ENCODE peak calls at places on chromosomes 4 and X, in nine cellular contexts. X is HFF-Myc; W is pancreas; G is CD8-positive, alpha-beta T cell; V is fibroblast of the aortic adventitia; F is mucosa of descending colon; H is choroid plexus epithelial cell; M is astrocyte of the cerebellum; D is AG09309. L is an unnamed sample.

GRCh38 chrX:8284131-8284530 is 113.1 kb upstream of the VCX2 start:
- DNase-seq in D (no peak), V (no peak), G (no peak), H (no peak), W (no peak), M (no peak), F (no peak), X (no peak), L (no peak)

GRCh38 chr4:139642364-139642763 is 23.3 kb upstream of the MGST2 start:
- DNase-seq in H (peak), M (no peak), X (no peak), D (peak), G (no peak), V (peak), F (no peak), W (no peak), L (peak)

GRCh38 chr4:65552071-65552470 is 118.2 kb downstream of the EPHA5 start:
- DNase-seq in M (no peak), G (no peak), V (no peak), D (no peak), W (no peak), X (no peak), H (no peak), F (no peak), L (no peak)

GRCh38 chr4:38512840-38513239 is 151.2 kb upstream of the KLF3 start:
- DNase-seq in D (no peak), X (no peak), V (no peak), G (no peak), W (no peak), H (no peak), M (no peak), F (no peak), L (no peak)

GRCh38 chr4:98467627-98468072 is 190.8 kb downstream of the TSPAN5 start:
- DNase-seq in D (peak), H (peak), X (peak), G (peak), F (peak), M (peak), W (peak), V (peak), L (peak)

GRCh38 chrX:116281106-116281505 is 110.6 kb downstream of the AGTR2 start:
- DNase-seq in X (no peak), F (peak), M (no peak), W (no peak), D (no peak), V (no peak), H (no peak), G (no peak), L (no peak)

GRCh38 chr4:81447551-81448266 is 24.0 kb downstream of the RASGEF1B start:
- DNase-seq in W (no peak), X (no peak), M (no peak), D (no peak), F (no peak), G (no peak), H (no peak), V (no peak), L (no peak)

GRCh38 chrX:41468647-41469323 is 21.6 kb downstream of the NYX start:
- DNase-seq in W (no peak), M (no peak), G (no peak), F (no peak), H (peak), X (no peak), V (peak), D (no peak), L (peak)

GRCh38 chrX:47562615-47563243 is 1.7 kb downstream of the ARAF start:
- DNase-seq in F (no peak), D (no peak), H (peak), V (peak), G (no peak), M (no peak), W (no peak), X (no peak), L (no peak)

GRCh38 chr4:85929926-85930325 is 429.9 kb downstream of the MAPK10 start:
- DNase-seq in X (no peak), M (no peak), H (no peak), G (no peak), V (no peak), F (peak), W (peak), D (no peak), L (no peak)

GRCh38 chrX:82626978-82627377 is 881.1 kb upstream of the POU3F4 start:
- DNase-seq in V (no peak), W (no peak), D (no peak), H (no peak), G (no peak), F (no peak), M (no peak), X (no peak), L (no peak)

GRCh38 chr4:38800956-38801450 is 3.6 kb downstream of the TLR1 start:
- DNase-seq in F (no peak), M (no peak), W (no peak), X (no peak), D (no peak), G (no peak), H (peak), V (no peak), L (peak)

GRCh38 chr4:56048621-56049427 is 100.1 kb downstream of the CEP135 start:
- DNase-seq in W (peak), X (no peak), D (peak), H (peak), M (no peak), V (peak), F (peak), G (no peak), L (peak)

GRCh38 chr4:101418055-101418454 is 70.7 kb upstream of the PPP3CA start:
- DNase-seq in H (peak), M (peak), W (no peak), G (peak), F (no peak), X (no peak), D (no peak), V (no peak), L (no peak)

GRCh38 chr4:185238261-185238681 is 28.9 kb downstream of the SNX25 start:
- DNase-seq in D (peak), H (peak), M (no peak), G (no peak), W (no peak), F (no peak), X (no peak), V (peak), L (peak)

GRCh38 chr4:87442889-87443288 is 20.5 kb downstream of the NUDT9 start:
- DNase-seq in H (peak), G (no peak), X (no peak), M (no peak), F (no peak), V (no peak), D (no peak), W (no peak), L (no peak)

GRCh38 chr4:151486166-151486565 is 77.2 kb downstream of the FHIP1A start:
- DNase-seq in F (no peak), G (no peak), X (no peak), M (no peak), H (peak), V (peak), D (peak), W (no peak), L (no peak)

GRCh38 chr4:180099962-180100361 is 2143.2 kb upstream of the TENM3 start:
- DNase-seq in M (no peak), X (no peak), F (no peak), V (no peak), G (no peak), H (no peak), W (no peak), D (no peak), L (no peak)

GRCh38 chr4:158769175-158769831 is 477 bp downstream of the FNIP2 start:
- DNase-seq in F (peak), X (no peak), G (peak), W (peak), V (no peak), H (peak), D (no peak), M (no peak), L (no peak)

GRCh38 chr4:187302456-187302855 is 578.8 kb upstream of the FAT1 start:
- DNase-seq in F (no peak), X (no peak), H (peak), V (no peak), D (peak), W (no peak), M (no peak), G (no peak), L (no peak)

GRCh38 chr4:129526812-129527211 is 430.9 kb downstream of the C4orf33 start:
- DNase-seq in F (no peak), V (peak), W (no peak), H (peak), M (no peak), G (no peak), D (no peak), X (no peak), L (peak)

GRCh38 chr4:95358320-95358889 is 190.4 kb downstream of the UNC5C start:
- DNase-seq in M (no peak), W (no peak), V (no peak), F (no peak), X (no peak), G (no peak), H (no peak), D (no peak), L (no peak)

GRCh38 chrX:113947548-113947947 is 636.3 kb upstream of the HTR2C start:
- DNase-seq in W (no peak), V (no peak), M (no peak), F (no peak), H (no peak), D (no peak), G (no peak), X (no peak), L (no peak)

GRCh38 chr4:786861-787300 is 39.0 kb downstream of the CPLX1 start:
- DNase-seq in X (no peak), V (no peak), F (no peak), M (no peak), G (no peak), W (no peak), H (no peak), D (no peak), L (no peak)

GRCh38 chrX:30679369-30679768 is 26.1 kb downstream of the GK start:
- DNase-seq in D (no peak), G (no peak), X (no peak), M (no peak), H (no peak), W (no peak), F (peak), V (no peak), L (no peak)

GRCh38 chrX:27842867-27843266 is 35.1 kb downstream of the MAGEB10 start:
- DNase-seq in F (no peak), G (no peak), M (no peak), V (no peak), D (no peak), X (no peak), H (no peak), W (no peak), L (no peak)

GRCh38 chr4:142850478-142850877 is 4.4 kb upstream of the INPP4B start:
- DNase-seq in F (no peak), V (peak), W (no peak), X (no peak), D (no peak), M (no peak), H (no peak), G (no peak), L (no peak)

GRCh38 chrX:20265221-20265725 is 1.4 kb downstream of the RPS6KA3 start:
- DNase-seq in F (peak), V (peak), M (peak), G (peak), H (peak), D (no peak), X (no peak), W (peak), L (peak)

GRCh38 chrX:154918060-154918483 is 31.9 kb downstream of the F8A1 start:
- DNase-seq in W (peak), D (peak), V (peak), H (peak), F (no peak), X (peak), G (no peak), M (peak), L (peak)

GRCh38 chr4:80646061-80646460 is 310.5 kb downstream of the CFAP299 start:
- DNase-seq in F (no peak), D (no peak), G (no peak), H (no peak), X (peak), V (no peak), M (no peak), W (no peak), L (no peak)

GRCh38 chr4:53321988-53322289 is 43.9 kb downstream of the SCFD2 start:
- DNase-seq in W (no peak), G (no peak), M (no peak), X (no peak), H (no peak), D (no peak), F (no peak), V (no peak), L (no peak)

GRCh38 chr4:150209140-150209829 is 131.0 kb downstream of the DCLK2 start:
- DNase-seq in H (peak), X (peak), V (peak), G (no peak), W (peak), F (peak), M (peak), D (peak), L (peak)

GRCh38 chr4:4655901-4656300 is 114.1 kb upstream of the STX18 start:
- DNase-seq in D (peak), H (no peak), X (no peak), W (no peak), V (no peak), F (no peak), G (no peak), M (no peak), L (no peak)

GRCh38 chr4:168558587-168558986 is 61.7 kb downstream of the PALLD start:
- DNase-seq in G (no peak), F (no peak), X (peak), H (peak), W (no peak), D (no peak), V (peak), M (no peak), L (no peak)

GRCh38 chr4:6640292-6641163 is at the start of gene MRFAP1:
- DNase-seq in H (peak), D (peak), V (peak), G (peak), F (peak), W (peak), X (peak), M (peak), L (peak)

GRCh38 chr4:6639137-6639680 is 1.3 kb upstream of the MRFAP1 start:
- DNase-seq in W (no peak), D (no peak), X (no peak), F (no peak), H (no peak), M (no peak), V (no peak), G (no peak), L (no peak)

GRCh38 chr4:6641164-6641970 is 882 bp downstream of the MRFAP1 start:
- DNase-seq in V (peak), M (peak), G (peak), F (peak), H (peak), D (no peak), W (peak), X (no peak), L (no peak)

GRCh38 chr4:6643141-6643847 is 2.8 kb downstream of the MRFAP1 start:
- DNase-seq in M (no peak), D (no peak), X (no peak), H (no peak), F (no peak), G (no peak), V (no peak), W (no peak), L (no peak)

GRCh38 chr4:6641971-6642320 is 1.5 kb downstream of the MRFAP1 start:
- DNase-seq in W (no peak), D (no peak), G (no peak), F (no peak), V (peak), H (peak), M (no peak), X (no peak), L (no peak)
- H3K4me3 ChIP-seq in W (peak), D (peak), G (peak), F (no peak), V (peak), H (peak), M (peak), X (peak), L (peak)

DNA sequence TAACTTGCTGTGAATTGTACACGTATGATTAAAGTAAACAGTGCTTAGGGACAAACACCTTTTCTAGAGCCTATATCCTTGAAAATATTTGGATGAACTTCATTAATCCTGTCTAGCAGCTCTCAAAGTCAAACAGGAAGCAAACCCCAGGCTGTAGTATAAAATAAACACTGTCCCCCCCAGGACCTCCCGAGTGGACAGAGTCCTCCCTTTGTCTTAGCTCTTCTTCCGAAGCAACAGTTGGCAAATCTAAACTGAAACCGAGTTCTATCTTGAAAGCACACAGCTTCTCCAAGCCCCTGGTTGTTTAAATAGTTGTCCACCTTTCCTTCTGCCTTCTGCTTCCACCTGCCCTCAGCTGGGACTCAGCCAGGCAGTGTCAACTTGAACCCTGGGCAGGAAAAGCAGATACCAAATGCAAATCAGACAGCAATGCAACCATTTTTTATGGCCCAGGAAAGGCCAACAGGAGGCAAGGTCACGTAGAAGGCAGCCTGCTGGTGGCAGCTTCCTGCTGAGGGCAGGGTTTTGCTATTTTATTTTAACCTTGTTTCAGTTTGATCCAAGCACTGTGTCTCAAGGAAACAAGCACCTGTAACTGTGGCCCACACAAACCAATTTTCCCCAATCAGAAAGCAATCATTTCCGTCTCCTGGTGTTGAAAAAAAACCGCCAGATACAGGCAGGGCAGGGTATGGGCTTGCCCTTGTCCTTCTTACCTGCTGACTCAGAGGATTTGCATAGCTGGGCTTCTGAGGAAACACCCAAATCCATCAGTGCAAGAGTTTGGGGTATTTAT is 110.3 kb upstream of the KIT start:
- DNase-seq in M (no peak), F (peak), W (no peak), G (no peak), D (no peak), H (no peak), X (no peak), V (no peak), L (no peak)
- H3K4me3 ChIP-seq in M (no peak), F (no peak), W (no peak), G (no peak), D (no peak), H (no peak), X (no peak), V (no peak), L (no peak)

DNA sequence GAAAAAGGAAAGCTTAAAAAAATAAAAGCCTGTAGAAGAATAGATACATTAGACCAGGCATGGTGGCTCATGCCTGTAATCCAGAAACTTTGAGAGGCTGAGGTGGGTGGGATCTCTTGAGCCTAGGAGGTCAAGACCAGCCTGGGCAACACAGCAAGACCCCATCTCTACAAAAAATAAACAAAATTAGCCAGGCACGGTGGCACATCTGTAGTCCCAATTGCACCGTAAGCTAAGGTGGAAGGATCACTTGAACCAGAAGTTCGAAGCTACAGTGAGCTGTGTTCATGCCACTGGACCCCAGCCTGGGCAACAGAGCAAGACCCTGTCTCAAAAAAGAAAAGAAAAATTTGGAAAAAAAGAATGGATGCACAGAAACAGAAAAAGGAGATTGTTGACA is 149.4 kb downstream of the APBB2 start:
- DNase-seq in X (no peak), F (no peak), H (no peak), W (no peak), M (no peak), G (no peak), V (no peak), D (no peak), L (no peak)
- H3K4me3 ChIP-seq in X (no peak), F (no peak), H (no peak), W (no peak), M (no peak), G (no peak), V (no peak), D (no peak), L (no peak)

GRCh38 chr4:20255251-20255586 is 3.5 kb downstream of the SLIT2 start:
- DNase-seq in G (no peak), V (peak), W (no peak), D (no peak), X (no peak), H (no peak), M (no peak), F (no peak), L (no peak)
- H3K4me3 ChIP-seq in G (no peak), V (peak), W (peak), D (peak), X (peak), H (peak), M (peak), F (no peak), L (peak)

GRCh38 chr4:121712001-121712655 is 15.3 kb upstream of the ANXA5 start:
- DNase-seq in D (no peak), G (no peak), F (no peak), W (no peak), H (no peak), V (no peak), M (no peak), X (no peak), L (no peak)
- H3K4me3 ChIP-seq in D (no peak), G (no peak), F (no peak), W (no peak), H (peak), V (peak), M (no peak), X (peak), L (no peak)

GRCh38 chrX:153879741-153880439 is 6.1 kb downstream of the L1CAM start:
- DNase-seq in G (no peak), F (no peak), D (no peak), W (no peak), H (no peak), V (no peak), M (no peak), X (no peak), L (no peak)
- H3K4me3 ChIP-seq in G (no peak), F (no peak), D (no peak), W (no peak), H (no peak), V (no peak), M (no peak), X (no peak), L (no peak)

DNA sequence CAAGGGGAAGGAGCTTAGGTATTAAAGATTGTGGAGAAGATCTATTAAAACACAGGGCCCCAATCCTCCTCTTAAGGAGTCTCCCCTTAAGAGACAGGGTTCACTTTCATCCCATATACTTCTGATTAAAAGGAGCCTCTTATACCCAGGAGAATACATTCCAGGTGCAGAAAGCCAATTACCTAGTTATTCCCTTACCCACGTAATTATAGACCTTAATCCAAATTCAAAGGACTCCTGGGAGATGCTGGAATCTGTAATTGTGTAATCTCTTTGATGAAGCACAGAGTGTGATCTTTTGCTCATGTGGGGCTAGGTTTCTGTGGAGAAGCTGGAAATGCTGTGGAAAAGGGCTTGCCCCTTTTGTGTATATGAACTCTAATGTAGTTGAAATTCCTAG is 1.4 kb upstream of the SEC24B start:
- DNase-seq in G (no peak), M (no peak), W (no peak), V (no peak), D (no peak), F (no peak), H (no peak), X (no peak), L (no peak)
- H3K4me3 ChIP-seq in G (no peak), M (no peak), W (no peak), V (peak), D (no peak), F (no peak), H (no peak), X (peak), L (no peak)